ENCODE peak calls at places on chromosomes 12 and 14, in eight cellular contexts. F, K, Q, Y, W, G, J and M are unnamed samples.
A peak's percentile ranks its signal among the peaks of the same experiment; 100 is the strongest.

GRCh38 chr12:32811686-32812392 is 56.1 kb upstream of the YARS2 start:
- DNase-seq in F (no peak), K (no peak), Q (no peak), Y (no peak), W (no peak), G (no peak), J (no peak), M (no peak)

GRCh38 chr12:25264862-25265261 is 14.1 kb upstream of the KRAS start:
- DNase-seq in F (no peak), K (no peak), Q (no peak), Y (no peak), W (no peak), G (no peak), J (no peak), M (no peak)

GRCh38 chr12:47991592-47991991 is 12.7 kb downstream of the COL2A1 start:
- DNase-seq in F (no peak), K (no peak), Q (no peak), Y (no peak), W (no peak), G (no peak), J (no peak), M (no peak)

GRCh38 chr12:94863286-94863685 is 140.2 kb downstream of the NDUFA12 start:
- DNase-seq in F (no peak), K (no peak), Q (no peak), Y (no peak), W (no peak), G (no peak), J (no peak), M (no peak)

GRCh38 chr12:14261096-14261495 is 104.4 kb upstream of the ATF7IP start:
- DNase-seq in F (no peak), K (no peak), Q (no peak), Y (no peak), W (no peak), G (no peak), J (no peak), M (no peak)

GRCh38 chr12:30908389-30909087 is 18.0 kb upstream of the TSPAN11 start:
- DNase-seq in F (peak; percentile 82), K (peak; percentile 97), Q (no peak), Y (peak; percentile 35), W (no peak), G (no peak), J (no peak), M (peak; percentile 92)

GRCh38 chr14:69316449-69317391 is 56.8 kb downstream of the GALNT16 start:
- DNase-seq in F (peak; percentile 99), K (peak; percentile 99), Q (no peak), Y (peak; percentile 98), W (no peak), G (no peak), J (no peak), M (peak; percentile 89)

GRCh38 chr12:49705479-49706267 is 1.5 kb downstream of the FMNL3 start:
- DNase-seq in F (peak; percentile 87), K (peak; percentile 68), Q (no peak), Y (peak; percentile 90), W (no peak), G (no peak), J (peak; percentile 52), M (peak; percentile 53)

GRCh38 chr12:116675339-116676107 is 62.3 kb downstream of the SPRING1 start:
- DNase-seq in F (no peak), K (no peak), Q (no peak), Y (no peak), W (no peak), G (no peak), J (no peak), M (no peak)

GRCh38 chr14:52327374-52328226 is 13.5 kb downstream of the PTGER2 start:
- DNase-seq in F (no peak), K (peak; percentile 56), Q (no peak), Y (peak; percentile 17), W (no peak), G (no peak), J (no peak), M (peak; percentile 41)